ENCODE peak calls at places on chromosomes 4 and X, in five cellular contexts. J is HCT116, G is endothelial cell of umbilical vein, Z is substantia nigra, R is cardiac muscle cell. X is an unnamed sample.
A peak's percentile ranks its signal among the peaks of the same experiment; 100 is the strongest.

GRCh38 chrX:153725039-153725831 is 579 bp downstream of the ABCD1 start:
- DNase-seq in J (no peak), G (no peak), Z (no peak), R (no peak), X (no peak)

GRCh38 chrX:84907324-84907946 is 96.2 kb upstream of the APOOL start:
- DNase-seq in J (no peak), G (peak; percentile 1), Z (no peak), R (peak; percentile 6), X (no peak)

GRCh38 chrX:42680651-42681050 is 97.3 kb downstream of the PPP1R2C start:
- DNase-seq in J (no peak), G (peak; percentile 85), Z (no peak), R (no peak), X (no peak)

GRCh38 chrX:96183843-96184242 is 500.8 kb upstream of the DIAPH2 start:
- DNase-seq in J (no peak), G (peak; percentile 6), Z (no peak), R (no peak), X (no peak)

GRCh38 chr4:7529368-7529923 is 94.7 kb upstream of the PSAPL1 start:
- DNase-seq in J (no peak), G (no peak), Z (no peak), R (no peak), X (no peak)

GRCh38 chr4:172772781-172773180 is 395.8 kb upstream of the GALNT7 start:
- DNase-seq in J (no peak), G (no peak), Z (no peak), R (no peak), X (no peak)

GRCh38 chr4:48967626-48968025 is 18.4 kb upstream of the CWH43 start:
- DNase-seq in J (no peak), G (no peak), Z (no peak), R (no peak), X (peak; percentile 86)

GRCh38 chrX:53798281-53798680 is 111.8 kb upstream of the HUWE1 start:
- DNase-seq in J (no peak), G (no peak), Z (no peak), R (no peak), X (no peak)

GRCh38 chr4:51895816-51896408 is 53.0 kb downstream of the DCUN1D4 start:
- DNase-seq in J (peak; percentile 45), G (peak; percentile 74), Z (no peak), R (peak; percentile 80), X (no peak)

GRCh38 chr4:109921384-109921808 is 8.7 kb downstream of the EGF start:
- DNase-seq in J (no peak), G (no peak), Z (no peak), R (no peak), X (peak; percentile 87)

GRCh38 chr4:14110407-14110806 is 482.9 kb upstream of the BOD1L1 start:
- DNase-seq in J (no peak), G (no peak), Z (no peak), R (no peak), X (peak; percentile 59)

GRCh38 chr4:3518941-3519340 is 13.3 kb downstream of the LRPAP1 start:
- DNase-seq in J (no peak), G (no peak), Z (no peak), R (no peak), X (no peak)

GRCh38 chrX:56564921-56565861 is 1.8 kb downstream of the UBQLN2 start:
- DNase-seq in J (no peak), G (no peak), Z (peak; percentile 1), R (peak; percentile 2), X (no peak)

GRCh38 chr4:98794565-98795205 is 134.2 kb downstream of the EIF4E start:
- DNase-seq in J (no peak), G (no peak), Z (no peak), R (peak; percentile 1), X (peak; percentile 98)

GRCh38 chrX:74534569-74535038 is 79.8 kb downstream of the RLIM start:
- DNase-seq in J (no peak), G (no peak), Z (no peak), R (no peak), X (no peak)

GRCh38 chr4:101280866-101281600 is 66.3 kb downstream of the PPP3CA start:
- DNase-seq in J (no peak), G (no peak), Z (no peak), R (no peak), X (no peak)

GRCh38 chr4:41245983-41246382 is 10.7 kb upstream of the UCHL1 start:
- DNase-seq in J (no peak), G (no peak), Z (no peak), R (no peak), X (no peak)

GRCh38 chr4:128553665-128554515 is 255.6 kb upstream of the JADE1 start:
- DNase-seq in J (no peak), G (peak; percentile 68), Z (no peak), R (no peak), X (no peak)

GRCh38 chrX:9786839-9787635 is 808 bp downstream of the SHROOM2 start:
- DNase-seq in J (no peak), G (peak; percentile 49), Z (no peak), R (peak; percentile 68), X (no peak)

GRCh38 chr4:43766648-43767047 is 682.0 kb downstream of the KCTD8 start:
- DNase-seq in J (no peak), G (no peak), Z (no peak), R (no peak), X (no peak)

GRCh38 chr4:47494124-47494430 is 9.0 kb downstream of the ATP10D start:
- DNase-seq in J (no peak), G (no peak), Z (no peak), R (no peak), X (no peak)

GRCh38 chrX:48834383-48834709 is 1.1 kb downstream of the PCSK1N start:
- DNase-seq in J (no peak), G (no peak), Z (no peak), R (no peak), X (no peak)

GRCh38 chrX:48831136-48831908 is 4.1 kb downstream of the PCSK1N start:
- DNase-seq in J (no peak), G (no peak), Z (no peak), R (no peak), X (no peak)

GRCh38 chrX:48835524-48836329 is at the start of gene PCSK1N:
- DNase-seq in J (no peak), G (no peak), Z (peak; percentile 4), R (no peak), X (no peak)

GRCh38 chrX:48831909-48832291 is 3.5 kb downstream of the PCSK1N start:
- DNase-seq in J (no peak), G (no peak), Z (no peak), R (no peak), X (no peak)

GRCh38 chrX:48833531-48834138 is 1.8 kb downstream of the PCSK1N start:
- DNase-seq in J (no peak), G (no peak), Z (no peak), R (no peak), X (no peak)
- H3K27ac ChIP-seq in J (no peak overlapping the region), G (no peak overlapping the region), Z (no peak overlapping the region), R (no peak overlapping the region), X (no peak overlapping the region)

DNA sequence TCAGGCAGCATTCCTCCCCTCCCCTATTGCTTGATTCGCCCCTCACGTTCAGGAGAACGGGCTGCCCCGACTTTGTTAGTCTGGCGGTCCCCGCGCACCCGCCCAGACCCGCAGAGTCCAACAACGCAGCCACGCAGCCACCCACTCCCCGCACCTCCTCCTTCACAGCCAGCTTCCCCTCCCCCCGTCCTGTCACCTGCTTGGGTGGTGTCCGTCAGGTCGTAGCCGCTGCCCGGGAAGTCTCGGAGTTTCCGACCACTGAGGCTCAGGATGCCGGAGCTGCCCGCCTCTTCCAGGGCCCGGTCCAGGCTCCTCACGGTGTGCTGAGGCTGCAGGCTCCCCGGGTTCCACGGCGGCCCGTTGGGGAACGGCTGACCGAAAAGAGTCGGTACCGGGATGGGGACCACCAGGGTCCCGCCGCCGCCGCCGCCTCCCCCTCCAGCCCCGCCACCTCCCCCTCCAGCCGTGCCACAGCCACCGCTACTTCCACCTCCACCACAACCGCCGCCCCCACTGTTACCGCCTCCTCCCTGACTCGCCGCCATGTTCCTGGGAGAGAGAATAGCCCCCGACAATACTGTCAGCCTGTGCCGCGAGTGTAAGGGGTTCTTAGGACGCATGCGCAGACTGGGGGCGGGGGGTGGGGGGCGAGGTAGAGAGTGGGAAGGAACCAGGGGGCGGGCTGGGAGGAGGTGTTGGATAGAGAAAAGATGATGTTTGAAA is at the start of gene LRCH2:
- DNase-seq in J (no peak), G (peak; percentile 47), Z (peak; percentile 4), R (peak; percentile 83), X (no peak)
- H3K27ac ChIP-seq in J (no peak within 1 kb of the TSS), G (no peak within 1 kb of the TSS), Z (peak within 1 kb of the TSS; percentile 55), R (no peak within 1 kb of the TSS), X (no peak within 1 kb of the TSS)

GRCh38 chr4:73728091-73728741 is 12.2 kb upstream of the CXCL8 start:
- DNase-seq in J (no peak), G (peak; percentile 54), Z (no peak), R (no peak), X (no peak)

GRCh38 chr4:73725499-73725898 is 14.9 kb upstream of the CXCL8 start:
- DNase-seq in J (no peak), G (peak; percentile 39), Z (no peak), R (no peak), X (no peak)

GRCh38 chr4:73723945-73724344 is 16.4 kb upstream of the CXCL8 start:
- DNase-seq in J (no peak), G (no peak), Z (no peak), R (no peak), X (no peak)

GRCh38 chr4:73727685-73728084 is 12.7 kb upstream of the CXCL8 start:
- DNase-seq in J (no peak), G (peak; percentile 59), Z (no peak), R (no peak), X (no peak)

DNA sequence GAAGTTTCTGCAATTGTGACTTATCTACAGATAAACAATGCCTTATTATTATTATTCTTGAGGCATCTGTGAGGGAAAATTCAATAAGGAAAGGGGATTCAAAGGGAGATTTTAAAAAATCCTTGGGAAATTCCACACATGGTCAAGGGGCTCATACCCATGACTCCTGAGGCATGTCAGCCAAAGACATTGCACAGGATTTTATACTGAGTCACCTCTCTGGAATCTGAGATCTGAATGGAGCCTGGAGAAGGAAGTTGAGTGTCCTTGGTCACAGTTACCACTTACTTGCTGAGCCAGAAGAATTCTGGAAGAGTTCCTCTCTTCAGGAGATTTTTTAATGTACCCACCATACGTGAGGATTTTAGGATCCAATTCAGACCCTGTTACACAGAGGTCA is 14.4 kb upstream of the CXCL8 start:
- DNase-seq in J (peak; percentile 63), G (peak; percentile 88), Z (no peak), R (no peak), X (no peak)
- H3K27ac ChIP-seq in J (no peak overlapping the region), G (peak overlapping the region; percentile 66), Z (no peak overlapping the region), R (no peak overlapping the region), X (peak overlapping the region; percentile 56)

GRCh38 chr4:647481-647880 is 22.1 kb downstream of the PDE6B start:
- DNase-seq in J (no peak), G (no peak), Z (no peak), R (no peak), X (no peak)

GRCh38 chr4:650461-650860 is 23.6 kb downstream of the ATP5ME start:
- DNase-seq in J (no peak), G (no peak), Z (no peak), R (no peak), X (no peak)

GRCh38 chr4:649751-650310 is 24.2 kb downstream of the ATP5ME start:
- DNase-seq in J (no peak), G (no peak), Z (no peak), R (no peak), X (no peak)

GRCh38 chr4:648579-649292 is 23.4 kb downstream of the PDE6B start:
- DNase-seq in J (no peak), G (no peak), Z (no peak), R (peak; percentile 70), X (no peak)

DNA sequence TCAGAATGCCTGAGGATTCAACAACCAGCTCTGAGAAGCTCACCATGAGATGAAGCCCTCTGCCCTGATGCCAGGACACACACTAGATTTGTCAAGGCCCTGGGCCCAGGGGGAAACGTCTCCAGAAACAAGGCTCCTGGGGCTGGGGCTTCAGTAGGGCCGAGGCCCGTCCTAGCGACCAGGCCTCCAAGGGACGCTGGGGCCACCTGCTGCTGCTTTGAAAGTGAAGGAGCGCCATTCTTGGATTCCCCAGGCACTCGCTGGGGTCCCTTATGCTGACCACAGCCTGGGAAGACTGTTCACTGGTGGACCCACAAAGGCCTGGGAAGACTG is 23.9 kb downstream of the PDE6B start:
- DNase-seq in J (no peak), G (no peak), Z (no peak), R (no peak), X (no peak)
- H3K27ac ChIP-seq in J (no peak overlapping the region), G (no peak overlapping the region), Z (peak overlapping the region; percentile 99), R (no peak overlapping the region), X (no peak overlapping the region)